ENCODE peak calls at places on chromosomes 3 and 15, in six cellular contexts. R, M, K, L, C and Y are unnamed samples.

GRCh38 chr3:55519016-55519415 is 31.9 kb upstream of the WNT5A start:
- DNase-seq in R (no peak), M (peak; percentile 80), K (no peak), L (no peak), C (peak; percentile 39), Y (no peak)

GRCh38 chr3:65641041-65641440 is 397.7 kb downstream of the MAGI1 start:
- DNase-seq in R (no peak), M (no peak), K (no peak), L (no peak), C (no peak), Y (peak; percentile 83)

GRCh38 chr3:196216681-196217211 is 412 bp downstream of the SLC51A start:
- DNase-seq in R (no peak), M (no peak), K (no peak), L (no peak), C (no peak), Y (no peak)

GRCh38 chr3:8416965-8417364 is 84.7 kb upstream of the LMCD1 start:
- DNase-seq in R (peak; percentile 43), M (peak; percentile 12), K (no peak), L (no peak), C (peak; percentile 38), Y (peak; percentile 60)

GRCh38 chr15:78620021-78620838 is 566 bp downstream of the CHRNA3 start:
- DNase-seq in R (peak; percentile 77), M (no peak), K (peak; percentile 36), L (peak; percentile 48), C (peak; percentile 30), Y (peak; percentile 80)

GRCh38 chr3:122936986-122937385 is 90.6 kb downstream of the SEMA5B start:
- DNase-seq in R (no peak), M (no peak), K (no peak), L (no peak), C (no peak), Y (no peak)

GRCh38 chr15:75732809-75733451 is 20.3 kb upstream of the CSPG4 start:
- DNase-seq in R (peak; percentile 91), M (peak; percentile 65), K (peak; percentile 51), L (peak; percentile 67), C (peak; percentile 72), Y (peak; percentile 84)

GRCh38 chr3:270688-271087 is 74.1 kb downstream of the CHL1 start:
- DNase-seq in R (no peak), M (no peak), K (no peak), L (no peak), C (no peak), Y (no peak)

GRCh38 chr3:147613710-147614109 is 204.5 kb downstream of the ZIC1 start:
- DNase-seq in R (no peak), M (no peak), K (no peak), L (no peak), C (no peak), Y (no peak)

GRCh38 chr3:187197255-187197654 is at the start of gene RTP1:
- DNase-seq in R (peak; percentile 56), M (no peak), K (no peak), L (peak; percentile 17), C (no peak), Y (peak; percentile 44)

GRCh38 chr3:149771652-149772271 is 19.5 kb upstream of the COMMD2 start:
- DNase-seq in R (peak; percentile 64), M (peak; percentile 25), K (no peak), L (peak; percentile 49), C (peak; percentile 52), Y (peak; percentile 63)

GRCh38 chr15:101504373-101504772 is 14.9 kb upstream of the PCSK6 start:
- DNase-seq in R (no peak), M (no peak), K (no peak), L (no peak), C (no peak), Y (no peak)

GRCh38 chr3:64220161-64220560 is 5.1 kb downstream of the PRICKLE2 start:
- DNase-seq in R (no peak), M (peak; percentile 63), K (no peak), L (no peak), C (peak; percentile 40), Y (no peak)

GRCh38 chr3:49416867-49417266 is 4.6 kb downstream of the TCTA start:
- DNase-seq in R (no peak), M (no peak), K (no peak), L (no peak), C (no peak), Y (peak; percentile 74)

GRCh38 chr3:125634346-125634964 is 39.2 kb upstream of the OSBPL11 start:
- DNase-seq in R (peak; percentile 4), M (no peak), K (no peak), L (no peak), C (no peak), Y (no peak)

GRCh38 chr3:196412704-196413103 is 19.5 kb downstream of the UBXN7 start:
- DNase-seq in R (no peak), M (no peak), K (no peak), L (no peak), C (no peak), Y (no peak)

GRCh38 chr3:52249683-52250082 is 4.1 kb downstream of the PPM1M start:
- DNase-seq in R (no peak), M (no peak), K (no peak), L (no peak), C (no peak), Y (no peak)

GRCh38 chr3:183878071-183878470 is 6.6 kb downstream of the PARL start:
- DNase-seq in R (no peak), M (no peak), K (no peak), L (no peak), C (no peak), Y (no peak)

GRCh38 chr3:141478139-141478538 is 8.7 kb upstream of the RASA2 start:
- DNase-seq in R (no peak), M (no peak), K (no peak), L (no peak), C (no peak), Y (no peak)

GRCh38 chr3:141471160-141471559 is 15.7 kb upstream of the RASA2 start:
- DNase-seq in R (no peak), M (peak; percentile 88), K (no peak), L (no peak), C (peak; percentile 33), Y (no peak)

GRCh38 chr3:141477224-141477623 is 9.6 kb upstream of the RASA2 start:
- DNase-seq in R (no peak), M (peak; percentile 94), K (no peak), L (no peak), C (peak; percentile 51), Y (peak; percentile 41)

GRCh38 chr3:141476033-141476432 is 10.8 kb upstream of the RASA2 start:
- DNase-seq in R (no peak), M (no peak), K (no peak), L (no peak), C (no peak), Y (no peak)
- H3K9ac ChIP-seq in R (no peak overlapping the region), M (no peak overlapping the region), K (no peak overlapping the region), L (no peak overlapping the region), C (no peak overlapping the region), Y (no peak overlapping the region)

DNA sequence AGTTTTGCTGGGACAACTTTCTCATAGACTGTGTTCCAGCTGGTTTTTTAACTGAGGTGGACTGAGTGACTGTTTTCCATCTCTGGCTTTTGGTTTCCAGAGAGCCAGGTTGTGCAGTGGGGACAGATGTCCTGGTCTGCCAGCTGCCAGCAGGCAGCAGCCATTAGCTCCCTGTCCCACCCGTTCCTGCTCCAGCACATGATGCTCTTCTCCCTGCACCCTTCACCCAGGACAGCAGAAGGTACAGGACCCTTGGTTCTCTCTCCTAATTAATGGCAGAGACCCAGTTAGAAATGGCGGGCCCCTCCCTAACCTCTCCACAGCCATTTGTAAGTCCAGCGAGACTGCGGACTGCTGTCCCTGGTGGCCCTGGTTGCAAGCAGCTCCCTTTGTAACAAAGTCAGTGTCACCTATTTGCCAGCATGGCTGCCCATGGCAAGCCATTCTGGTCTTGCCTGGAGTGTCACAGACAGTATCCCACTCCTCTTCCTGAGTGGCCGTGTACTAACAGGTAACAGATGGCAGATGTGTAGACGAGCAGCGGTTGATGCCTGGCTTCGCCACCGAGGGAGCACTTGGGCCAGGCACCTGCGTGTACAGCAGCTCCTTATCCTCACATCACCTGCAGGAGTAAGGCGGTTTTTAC is 148.3 kb downstream of the DNAJB8 start:
- DNase-seq in R (peak; percentile 29), M (no peak), K (no peak), L (no peak), C (no peak), Y (no peak)
- H2BK15ac ChIP-seq in R (no peak overlapping the region), M (no peak overlapping the region), K (no peak overlapping the region), L (no peak overlapping the region), C (no peak overlapping the region), Y (no peak overlapping the region)

GRCh38 chr3:101849714-101850326 is 506 bp downstream of the NFKBIZ start:
- DNase-seq in R (peak; percentile 45), M (no peak), K (no peak), L (peak; percentile 40), C (no peak), Y (peak; percentile 68)

GRCh38 chr3:101850327-101851048 is 1.2 kb downstream of the NFKBIZ start:
- DNase-seq in R (no peak), M (peak; percentile 81), K (no peak), L (no peak), C (peak; percentile 77), Y (no peak)

GRCh38 chr3:101847328-101847727 is 2.0 kb upstream of the NFKBIZ start:
- DNase-seq in R (no peak), M (no peak), K (no peak), L (no peak), C (peak; percentile 16), Y (no peak)

GRCh38 chr3:101848326-101848725 is 988 bp upstream of the NFKBIZ start:
- DNase-seq in R (no peak), M (no peak), K (no peak), L (no peak), C (peak; percentile 4), Y (no peak)

GRCh38 chr3:101848754-101849713 is at the start of gene NFKBIZ:
- DNase-seq in R (peak; percentile 94), M (peak; percentile 91), K (peak; percentile 80), L (peak; percentile 81), C (peak; percentile 96), Y (peak; percentile 93)
- H3K9ac ChIP-seq in R (peak within 1 kb of the TSS; percentile 73), M (peak within 1 kb of the TSS; percentile 100), K (peak within 1 kb of the TSS; percentile 69), L (peak within 1 kb of the TSS; percentile 93), C (peak within 1 kb of the TSS; percentile 99), Y (peak within 1 kb of the TSS; percentile 88)

GRCh38 chr15:89809093-89809786 is 5.4 kb downstream of the ANPEP start:
- DNase-seq in R (no peak), M (peak; percentile 58), K (no peak), L (no peak), C (no peak), Y (no peak)

GRCh38 chr15:89810837-89811236 is 3.8 kb downstream of the ANPEP start:
- DNase-seq in R (no peak), M (no peak), K (no peak), L (no peak), C (no peak), Y (no peak)

GRCh38 chr15:89808160-89808870 is 6.3 kb downstream of the ANPEP start:
- DNase-seq in R (no peak), M (no peak), K (no peak), L (no peak), C (no peak), Y (no peak)

GRCh38 chr15:89807689-89808088 is 7.0 kb downstream of the ANPEP start:
- DNase-seq in R (no peak), M (no peak), K (no peak), L (no peak), C (no peak), Y (no peak)

DNA sequence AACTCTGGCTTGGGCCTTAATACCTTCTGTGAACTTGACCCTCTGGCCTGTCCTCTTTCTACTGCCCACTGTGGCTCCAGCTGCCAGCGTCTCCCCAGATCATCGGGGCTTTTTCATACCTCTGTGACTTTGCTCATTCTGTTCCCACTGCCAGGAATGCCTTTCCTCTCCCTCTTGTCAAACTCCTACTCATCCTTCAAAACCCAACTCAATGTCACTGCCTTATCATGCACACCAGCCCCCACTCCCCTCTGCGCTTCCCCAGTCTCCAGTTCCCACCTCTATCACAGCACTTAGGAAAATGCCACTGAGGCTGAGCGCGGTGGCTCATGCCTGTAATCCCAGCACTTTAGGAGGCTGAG is 4.9 kb downstream of the ANPEP start:
- DNase-seq in R (no peak), M (no peak), K (no peak), L (no peak), C (no peak), Y (no peak)
- H2BK15ac ChIP-seq in R (no peak overlapping the region), M (no peak overlapping the region), K (peak overlapping the region; percentile 53), L (peak overlapping the region; percentile 30), C (no peak overlapping the region), Y (no peak overlapping the region)